ENCODE peak calls at places on chromosomes 7 and 10, in seven cellular contexts. X, S, E, W, V, I and D are unnamed samples.

GRCh38 chr7:27095050-27095896 is 527 bp downstream of the HOXA1 start:
- DNase-seq in I (no peak), S (no peak), E (no peak), W (no peak), X (no peak), V (no peak), D (no peak)

GRCh38 chr7:30163231-30163894 is 28.6 kb downstream of the MTURN start:
- DNase-seq in E (peak), W (no peak), V (no peak), X (no peak), S (no peak), I (no peak), D (no peak)

GRCh38 chr10:123885406-123886164 is 6.0 kb downstream of the CPXM2 start:
- DNase-seq in W (no peak), I (no peak), X (no peak), E (peak), V (no peak), S (no peak), D (no peak)

GRCh38 chr7:125423444-125424155 is 494.0 kb upstream of the POT1 start:
- DNase-seq in S (no peak), I (peak), E (peak), X (no peak), W (no peak), V (no peak), D (no peak)

GRCh38 chr7:134784251-134785049 is 5.0 kb downstream of the CALD1 start:
- DNase-seq in W (no peak), S (no peak), V (no peak), E (no peak), X (no peak), I (no peak), D (no peak)

GRCh38 chr7:19725770-19726169 is 16.9 kb upstream of the POLR1F start:
- DNase-seq in I (peak), V (no peak), S (no peak), X (no peak), W (no peak), E (no peak), D (no peak)

GRCh38 chr7:50554431-50554830 is 10.8 kb downstream of the DDC start:
- DNase-seq in E (no peak), X (no peak), W (no peak), S (no peak), I (no peak), V (no peak), D (no peak)

GRCh38 chr10:12191715-12192114 is 4.0 kb downstream of the NUDT5 start:
- DNase-seq in V (no peak), E (no peak), X (no peak), I (no peak), W (no peak), S (no peak), D (no peak)

GRCh38 chr10:96043895-96044580 is 655 bp downstream of the CCNJ start:
- DNase-seq in E (peak), W (peak), X (peak), I (peak), V (peak), S (peak), D (no peak)

GRCh38 chr7:43116451-43116850 is 4.0 kb downstream of the HECW1 start:
- DNase-seq in S (no peak), X (no peak), E (no peak), I (no peak), V (no peak), W (no peak), D (no peak)

GRCh38 chr10:124886195-124886594 is 55.7 kb upstream of the ZRANB1 start:
- DNase-seq in I (no peak), W (no peak), E (no peak), V (no peak), X (no peak), S (no peak), D (no peak)

GRCh38 chr10:63504145-63504881 is 16.9 kb upstream of the REEP3 start:
- DNase-seq in I (peak), V (no peak), W (no peak), X (no peak), S (no peak), E (peak), D (no peak)

GRCh38 chr7:1544178-1544895 is 11.7 kb downstream of the TMEM184A start:
- DNase-seq in E (peak), I (no peak), X (no peak), V (no peak), S (no peak), W (no peak), D (no peak)

GRCh38 chr7:2325028-2325625 is 10.9 kb upstream of the SNX8 start:
- DNase-seq in I (no peak), V (no peak), E (no peak), X (no peak), W (no peak), S (no peak), D (no peak)

GRCh38 chr7:137953043-137953691 is 48.7 kb downstream of the CREB3L2 start:
- DNase-seq in X (no peak), S (no peak), W (no peak), E (peak), V (no peak), I (no peak), D (no peak)

GRCh38 chr7:16791895-16792294 is 12.9 kb downstream of the AGR2 start:
- DNase-seq in E (no peak), I (no peak), S (no peak), W (no peak), V (no peak), X (no peak), D (no peak)

GRCh38 chr7:47783456-47784240 is 164.6 kb downstream of the PKD1L1 start:
- DNase-seq in X (no peak), V (no peak), I (peak), S (no peak), W (no peak), E (peak), D (peak)

GRCh38 chr10:112143420-112143819 is 40.1 kb downstream of the GPAM start:
- DNase-seq in X (no peak), I (no peak), V (no peak), S (no peak), E (no peak), W (no peak), D (no peak)

DNA sequence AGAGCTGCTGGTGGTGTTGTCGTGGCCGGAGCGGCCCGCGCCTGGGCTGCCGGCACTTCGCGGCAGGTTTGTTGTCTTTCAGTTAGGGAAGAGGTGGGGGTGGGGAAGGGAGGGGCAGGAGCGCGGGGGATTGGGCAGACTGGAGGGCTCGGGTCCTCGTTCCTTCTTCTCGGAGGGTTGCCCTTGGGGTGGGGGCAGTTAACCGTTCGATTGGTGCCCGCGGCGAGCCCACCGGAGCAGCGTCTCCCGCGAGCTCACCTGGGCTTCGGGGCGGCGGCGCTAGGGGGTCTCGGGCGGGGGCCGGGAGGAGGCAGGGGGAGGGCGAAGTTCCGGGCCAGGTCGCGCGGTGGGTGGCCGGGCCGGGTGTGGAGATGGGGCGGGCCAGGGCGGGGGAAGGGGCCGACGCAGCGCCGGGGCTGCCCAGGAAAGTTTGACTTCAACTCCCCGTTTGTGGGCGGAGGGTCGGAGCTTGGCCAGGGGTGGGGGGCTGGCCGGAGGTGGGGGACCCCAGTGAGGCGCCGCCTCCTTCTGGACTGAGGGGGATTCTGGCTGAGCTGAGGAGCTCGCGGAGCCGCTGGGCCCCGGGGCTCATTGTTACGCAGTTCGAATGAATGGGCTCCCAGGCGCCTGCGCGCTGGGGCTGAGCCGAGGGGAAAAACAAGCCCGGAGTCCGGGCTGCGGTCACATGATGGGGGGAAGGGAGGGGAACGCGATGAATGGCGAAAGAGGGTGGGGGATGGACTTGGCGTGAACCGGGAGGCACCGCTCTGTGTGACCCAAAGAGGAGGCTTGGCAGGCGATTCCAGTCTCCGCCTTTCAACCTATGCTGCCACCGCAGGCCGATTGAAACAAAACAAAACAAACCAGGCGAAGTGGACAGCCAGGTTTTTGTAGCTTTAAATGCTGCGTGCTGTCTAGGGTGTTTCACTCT is 582 bp downstream of the HBP1 start:
- DNase-seq in S (peak), V (peak), E (peak), X (peak), W (peak), I (peak), D (peak)
- TF ChIP-seq CTCF in S (no peak), V (no peak), E (peak), X (no peak), W (peak), I (no peak), D (no peak)

GRCh38 chr10:126907423-126907970 is 2.3 kb downstream of the DOCK1 start:
- DNase-seq in W (no peak), V (no peak), X (no peak), E (no peak), I (no peak), S (no peak), D (no peak)
- TF ChIP-seq CTCF in W (no peak), V (no peak), X (no peak), E (no peak), I (no peak), S (peak), D (no peak)

DNA sequence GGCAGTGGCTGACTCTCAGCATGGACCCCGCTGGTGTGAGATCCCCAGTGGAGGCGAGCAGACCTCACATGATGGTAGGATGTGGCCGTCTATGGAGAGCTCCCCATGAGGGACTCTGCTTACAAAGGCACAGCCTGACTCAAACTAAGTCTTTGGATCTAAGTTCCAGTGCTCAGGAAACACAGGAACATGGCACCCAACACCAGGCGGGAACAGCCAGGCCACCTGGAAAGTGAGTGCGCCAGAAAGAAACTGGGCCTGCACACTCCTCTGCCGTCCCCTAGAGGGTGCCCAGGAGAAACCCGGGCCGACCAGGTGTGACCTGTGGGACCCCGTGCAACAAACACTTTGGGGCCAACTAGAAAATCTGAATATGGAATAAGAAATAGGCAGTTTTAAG is 10.0 kb downstream of the PITRM1 start:
- DNase-seq in V (no peak), W (no peak), I (no peak), X (no peak), S (no peak), E (no peak), D (no peak)
- TF ChIP-seq CTCF in V (no peak), W (no peak), I (no peak), X (no peak), S (peak), E (peak), D (peak)

DNA sequence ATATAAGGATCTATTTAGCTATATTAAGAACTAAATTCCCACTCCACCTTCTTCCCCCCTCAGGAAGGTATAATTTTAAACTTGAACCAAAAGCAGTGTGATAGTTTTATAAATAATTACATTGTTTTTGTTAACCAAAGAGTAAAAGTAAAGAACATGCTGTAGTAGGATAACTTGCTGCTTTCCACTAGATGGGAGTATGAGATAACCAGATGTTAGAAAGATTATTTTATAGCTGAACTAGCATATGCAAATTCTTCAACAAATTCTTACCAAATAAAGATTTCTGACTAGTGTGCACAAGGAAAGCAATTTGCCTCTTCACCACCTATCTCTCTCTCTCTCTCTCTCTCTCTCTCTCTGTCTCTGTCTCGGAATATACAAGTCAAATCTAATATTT is 31.8 kb downstream of the TES start:
- DNase-seq in E (no peak), I (no peak), X (no peak), W (no peak), S (no peak), V (no peak), D (no peak)
- TF ChIP-seq CTCF in E (no peak), I (no peak), X (no peak), W (no peak), S (no peak), V (no peak), D (peak)